ENCODE peak calls at places on chromosome 4, in four cellular contexts. V, R, G and Z are unnamed samples.
A peak's percentile ranks its signal among the peaks of the same experiment; 100 is the strongest.

GRCh38 chr4:154559141-154559841 is 3.5 kb upstream of the FGB start:
- DNase-seq in R (peak; percentile 76), G (peak; percentile 44), V (no peak), Z (peak; percentile 77)

GRCh38 chr4:173436149-173436579 is 37.2 kb upstream of the SCRG1 start:
- DNase-seq in R (peak; percentile 51), G (no peak), V (no peak), Z (peak; percentile 55)

GRCh38 chr4:178823673-178824072 is 1381.4 kb upstream of the AGA start:
- DNase-seq in R (no peak), G (no peak), V (no peak), Z (no peak)

GRCh38 chr4:73729534-73730165 is 10.7 kb upstream of the CXCL8 start:
- DNase-seq in R (peak; percentile 85), V (peak; percentile 67), G (peak; percentile 54), Z (peak; percentile 80)

GRCh38 chr4:182385897-182386296 is 142.7 kb downstream of the TENM3 start:
- DNase-seq in G (no peak), R (no peak), V (no peak), Z (no peak)

GRCh38 chr4:40750461-40751258 is 905 bp downstream of the NSUN7 start:
- DNase-seq in V (no peak), G (no peak), R (peak; percentile 38), Z (peak; percentile 68)

GRCh38 chr4:69115851-69116213 is 19.6 kb downstream of the UGT2B7 start:
- DNase-seq in R (peak; percentile 20), V (no peak), G (no peak), Z (no peak)

GRCh38 chr4:8078109-8078494 is 80.5 kb downstream of the ABLIM2 start:
- DNase-seq in V (no peak), G (no peak), R (no peak), Z (no peak)

GRCh38 chr4:134470544-134470943 is 269.0 kb upstream of the PABPC4L start:
- DNase-seq in V (no peak), R (peak; percentile 59), G (no peak), Z (peak; percentile 67)

GRCh38 chr4:108433832-108434231 is 186.5 kb upstream of the RPL34 start:
- DNase-seq in V (no peak), R (no peak), G (no peak), Z (no peak)

GRCh38 chr4:149121015-149121404 is 678.8 kb upstream of the NR3C2 start:
- DNase-seq in V (no peak), G (no peak), R (no peak), Z (no peak)

GRCh38 chr4:133151301-133151680 is 2.2 kb downstream of the PCDH10 start:
- DNase-seq in R (no peak), V (peak; percentile 83), G (no peak), Z (peak; percentile 52)

GRCh38 chr4:77481856-77482255 is 123.8 kb upstream of the CXCL13 start:
- DNase-seq in G (no peak), V (no peak), R (no peak), Z (no peak)

GRCh38 chr4:174828845-174829701 is at the start of gene GLRA3:
- DNase-seq in V (peak; percentile 91), R (no peak), G (no peak), Z (peak; percentile 94)

GRCh38 chr4:153570228-153570973 is 104.2 kb downstream of the TMEM131L start:
- DNase-seq in G (no peak), R (no peak), V (no peak), Z (no peak)

GRCh38 chr4:25919676-25920075 is 5.7 kb downstream of the SMIM20 start:
- DNase-seq in G (no peak), V (no peak), R (peak; percentile 54), Z (no peak)

GRCh38 chr4:98546910-98547544 is 111.4 kb downstream of the TSPAN5 start:
- DNase-seq in G (no peak), V (no peak), R (no peak), Z (peak; percentile 41)

GRCh38 chr4:3215256-3215655 is 33.7 kb upstream of the MSANTD1 start:
- DNase-seq in R (no peak), G (no peak), V (no peak), Z (no peak)

GRCh38 chr4:130099159-130099558 is 1003.2 kb downstream of the C4orf33 start:
- DNase-seq in R (no peak), V (no peak), G (no peak), Z (no peak)

GRCh38 chr4:128635141-128635911 is 174.2 kb upstream of the JADE1 start:
- DNase-seq in V (peak; percentile 83), R (peak; percentile 60), G (no peak), Z (no peak)

GRCh38 chr4:26288308-26288982 is 32.4 kb upstream of the RBPJ start:
- DNase-seq in R (peak; percentile 25), G (no peak), V (no peak), Z (no peak)

GRCh38 chr4:20137176-20137575 is 114.5 kb upstream of the SLIT2 start:
- DNase-seq in G (no peak), V (no peak), R (no peak), Z (peak; percentile 5)

GRCh38 chr4:14701896-14702295 is 300.4 kb upstream of the CPEB2 start:
- DNase-seq in R (no peak), V (no peak), G (no peak), Z (no peak)

GRCh38 chr4:22345678-22346077 is 170.2 kb downstream of the ADGRA3 start:
- DNase-seq in R (no peak), V (no peak), G (no peak), Z (no peak)

GRCh38 chr4:184937030-184937710 is 81.1 kb upstream of the HELT start:
- DNase-seq in R (no peak), G (no peak), V (no peak), Z (peak; percentile 71)

GRCh38 chr4:88619973-88620372 is 27.7 kb downstream of the HERC3 start:
- DNase-seq in V (no peak), R (no peak), G (no peak), Z (no peak)

GRCh38 chr4:3307060-3307459 is 14.2 kb downstream of the RGS12 start:
- DNase-seq in G (no peak), V (peak; percentile 18), R (no peak), Z (no peak)

GRCh38 chr4:125346616-125347015 is 31.9 kb downstream of the FAT4 start:
- DNase-seq in G (no peak), R (no peak), V (no peak), Z (no peak)

GRCh38 chr4:80197601-80198444 is 520 bp downstream of the PRDM8 start:
- DNase-seq in R (no peak), V (no peak), G (no peak), Z (no peak)

GRCh38 chr4:84529169-84529751 is 30.2 kb upstream of the NKX6-1 start:
- DNase-seq in V (no peak), R (peak; percentile 55), G (peak; percentile 21), Z (peak; percentile 34)

GRCh38 chr4:3531306-3531886 is 826 bp downstream of the LRPAP1 start:
- DNase-seq in R (peak; percentile 16), V (no peak), G (no peak), Z (peak; percentile 41)

GRCh38 chr4:8538703-8539567 is 41.3 kb upstream of the GPR78 start:
- DNase-seq in V (no peak), G (peak; percentile 81), R (no peak), Z (no peak)